ENCODE peak calls at places on chromosome 9, in four cellular contexts. One of them, this sample, is unnamed.

GRCh38 chr9:114309096-114309495 is 13.8 kb upstream of the ORM1 start:
- DNase-seq in mammary epithelial cell: no peak
- DNase-seq in naive thymus-derived CD8-positive, alpha-beta T cell: no peak
- DNase-seq in A549: no peak
- DNase-seq in this sample: no peak

GRCh38 chr9:26502311-26502710 is 390.3 kb downstream of the CAAP1 start:
- DNase-seq in mammary epithelial cell: no peak
- DNase-seq in naive thymus-derived CD8-positive, alpha-beta T cell: no peak
- DNase-seq in A549: no peak
- DNase-seq in this sample: peak; percentile 27

GRCh38 chr9:109903515-109904138 is 123.6 kb downstream of the PALM2AKAP2 start:
- DNase-seq in mammary epithelial cell: peak; percentile 53
- DNase-seq in naive thymus-derived CD8-positive, alpha-beta T cell: peak; percentile 43
- DNase-seq in A549: peak; percentile 64
- DNase-seq in this sample: peak; percentile 82

GRCh38 chr9:135288941-135289534 is 190.5 kb upstream of the PPP1R26 start:
- DNase-seq in mammary epithelial cell: no peak
- DNase-seq in naive thymus-derived CD8-positive, alpha-beta T cell: no peak
- DNase-seq in A549: no peak
- DNase-seq in this sample: no peak

GRCh38 chr9:97510797-97511761 is 9.6 kb downstream of the TMOD1 start:
- DNase-seq in mammary epithelial cell: peak; percentile 66
- DNase-seq in naive thymus-derived CD8-positive, alpha-beta T cell: no peak
- DNase-seq in A549: no peak
- DNase-seq in this sample: peak; percentile 67

GRCh38 chr9:117073539-117074336 is 341.1 kb downstream of the ASTN2 start:
- DNase-seq in mammary epithelial cell: peak; percentile 16
- DNase-seq in naive thymus-derived CD8-positive, alpha-beta T cell: no peak
- DNase-seq in A549: peak; percentile 15
- DNase-seq in this sample: peak; percentile 63

GRCh38 chr9:4243113-4243512 is 56.8 kb downstream of the GLIS3 start:
- DNase-seq in mammary epithelial cell: no peak
- DNase-seq in naive thymus-derived CD8-positive, alpha-beta T cell: no peak
- DNase-seq in A549: no peak
- DNase-seq in this sample: no peak

GRCh38 chr9:86534572-86535258 is 180.5 kb upstream of the TUT7 start:
- DNase-seq in mammary epithelial cell: no peak
- DNase-seq in naive thymus-derived CD8-positive, alpha-beta T cell: no peak
- DNase-seq in A549: no peak
- DNase-seq in this sample: no peak

GRCh38 chr9:94867281-94867841 is 140.9 kb downstream of the AOPEP start:
- DNase-seq in mammary epithelial cell: peak; percentile 77
- DNase-seq in naive thymus-derived CD8-positive, alpha-beta T cell: no peak
- DNase-seq in A549: peak; percentile 87
- DNase-seq in this sample: peak; percentile 82

GRCh38 chr9:7042124-7042523 is 284.4 kb downstream of the KDM4C start:
- DNase-seq in mammary epithelial cell: peak; percentile 45
- DNase-seq in naive thymus-derived CD8-positive, alpha-beta T cell: no peak
- DNase-seq in A549: no peak
- DNase-seq in this sample: peak; percentile 59

GRCh38 chr9:137241490-137242328 is 622 bp downstream of the TUBB4B start:
- DNase-seq in mammary epithelial cell: peak; percentile 69
- DNase-seq in naive thymus-derived CD8-positive, alpha-beta T cell: peak; percentile 67
- DNase-seq in A549: no peak
- DNase-seq in this sample: peak; percentile 71

GRCh38 chr9:113737414-113738271 is 138.5 kb upstream of the ZNF618 start:
- DNase-seq in mammary epithelial cell: peak; percentile 57
- DNase-seq in naive thymus-derived CD8-positive, alpha-beta T cell: no peak
- DNase-seq in A549: peak; percentile 60
- DNase-seq in this sample: peak; percentile 75

GRCh38 chr9:35696520-35697215 is 6.9 kb upstream of the TPM2 start:
- DNase-seq in mammary epithelial cell: peak; percentile 42
- DNase-seq in naive thymus-derived CD8-positive, alpha-beta T cell: peak; percentile 52
- DNase-seq in A549: peak; percentile 80
- DNase-seq in this sample: peak; percentile 68

GRCh38 chr9:33157960-33158359 is 9.2 kb downstream of the B4GALT1 start:
- DNase-seq in mammary epithelial cell: peak; percentile 68
- DNase-seq in naive thymus-derived CD8-positive, alpha-beta T cell: no peak
- DNase-seq in A549: no peak
- DNase-seq in this sample: peak; percentile 45

GRCh38 chr9:35856882-35857281 is 13.3 kb downstream of the OR13J1 start:
- DNase-seq in mammary epithelial cell: no peak
- DNase-seq in naive thymus-derived CD8-positive, alpha-beta T cell: no peak
- DNase-seq in A549: no peak
- DNase-seq in this sample: no peak

GRCh38 chr9:105318729-105319513 is 74.5 kb downstream of the SLC44A1 start:
- DNase-seq in mammary epithelial cell: no peak
- DNase-seq in naive thymus-derived CD8-positive, alpha-beta T cell: no peak
- DNase-seq in A549: no peak
- DNase-seq in this sample: no peak

GRCh38 chr9:134231330-134231745 is 67.0 kb upstream of the RNU6ATAC start:
- DNase-seq in mammary epithelial cell: no peak
- DNase-seq in naive thymus-derived CD8-positive, alpha-beta T cell: no peak
- DNase-seq in A549: no peak
- DNase-seq in this sample: no peak

GRCh38 chr9:110426052-110426709 is 88.5 kb upstream of the TXNDC8 start:
- DNase-seq in mammary epithelial cell: peak; percentile 13
- DNase-seq in naive thymus-derived CD8-positive, alpha-beta T cell: no peak
- DNase-seq in A549: no peak
- DNase-seq in this sample: peak; percentile 47

GRCh38 chr9:99162759-99163364 is 57.9 kb downstream of the TGFBR1 start:
- DNase-seq in mammary epithelial cell: no peak
- DNase-seq in naive thymus-derived CD8-positive, alpha-beta T cell: no peak
- DNase-seq in A549: peak; percentile 14
- DNase-seq in this sample: peak; percentile 48

GRCh38 chr9:137494550-137495351 is 35.6 kb upstream of the NSMF start:
- DNase-seq in mammary epithelial cell: no peak
- DNase-seq in naive thymus-derived CD8-positive, alpha-beta T cell: no peak
- DNase-seq in A549: no peak
- DNase-seq in this sample: no peak

GRCh38 chr9:99085949-99086948 is 18.7 kb upstream of the TGFBR1 start:
- DNase-seq in mammary epithelial cell: no peak
- DNase-seq in naive thymus-derived CD8-positive, alpha-beta T cell: no peak
- DNase-seq in A549: no peak
- DNase-seq in this sample: peak; percentile 22

GRCh38 chr9:109704546-109704945 is 75.5 kb upstream of the PALM2AKAP2 start:
- DNase-seq in mammary epithelial cell: no peak
- DNase-seq in naive thymus-derived CD8-positive, alpha-beta T cell: no peak
- DNase-seq in A549: no peak
- DNase-seq in this sample: no peak

GRCh38 chr9:61665829-61666228 is 476.0 kb downstream of the SPATA31A7 start:
- DNase-seq in mammary epithelial cell: no peak
- DNase-seq in naive thymus-derived CD8-positive, alpha-beta T cell: no peak
- DNase-seq in A549: no peak
- DNase-seq in this sample: no peak

GRCh38 chr9:90189306-90189705 is 453.3 kb downstream of the DIRAS2 start:
- DNase-seq in mammary epithelial cell: no peak
- DNase-seq in naive thymus-derived CD8-positive, alpha-beta T cell: no peak
- DNase-seq in A549: no peak
- DNase-seq in this sample: no peak

GRCh38 chr9:109894921-109895758 is 115.1 kb downstream of the PALM2AKAP2 start:
- DNase-seq in mammary epithelial cell: peak; percentile 37
- DNase-seq in naive thymus-derived CD8-positive, alpha-beta T cell: no peak
- DNase-seq in A549: no peak
- DNase-seq in this sample: no peak

GRCh38 chr9:122498883-122499288 is 11.7 kb upstream of the OR1J2 start:
- DNase-seq in mammary epithelial cell: peak; percentile 86
- DNase-seq in naive thymus-derived CD8-positive, alpha-beta T cell: peak; percentile 4
- DNase-seq in A549: peak; percentile 13
- DNase-seq in this sample: peak; percentile 82

GRCh38 chr9:99809586-99810357 is 11.9 kb upstream of the NR4A3 start:
- DNase-seq in mammary epithelial cell: peak; percentile 54
- DNase-seq in naive thymus-derived CD8-positive, alpha-beta T cell: no peak
- DNase-seq in A549: no peak
- DNase-seq in this sample: no peak

GRCh38 chr9:3179716-3180115 is 335.8 kb upstream of the PUM3 start:
- DNase-seq in mammary epithelial cell: no peak
- DNase-seq in naive thymus-derived CD8-positive, alpha-beta T cell: no peak
- DNase-seq in A549: no peak
- DNase-seq in this sample: no peak

This sample was measured in MCF 10A.